ENCODE peak calls at places on chromosomes 12 and 14, in four cellular contexts. Z is stimulated activated CD8-positive, alpha-beta memory T cell treated with anti-CD3 and anti-CD28 coated beads, Interleukin-12 subunit alpha, Interleukin-12 subunit beta, amount 100 ng/mL, for 1 hour; O is EL; H is activated CD4-positive, CD25-positive, alpha-beta regulatory T cell. R is an unnamed sample.

GRCh38 chr14:70789361-70789760 is 20.0 kb downstream of the MAP3K9 start:
- DNase-seq in Z (no peak), H (no peak), O (peak; percentile 81), R (no peak)

GRCh38 chr12:46379352-46379751 is 6.8 kb upstream of the SLC38A2 start:
- DNase-seq in O (no peak), Z (no peak), H (no peak), R (no peak)

GRCh38 chr12:30440826-30441602 is 254.7 kb downstream of the IPO8 start:
- DNase-seq in Z (no peak), O (peak; percentile 16), H (no peak), R (no peak)

GRCh38 chr14:86038401-86038985 is 508.5 kb downstream of the FLRT2 start:
- DNase-seq in Z (peak; percentile 19), O (peak; percentile 52), H (peak; percentile 3), R (no peak)

GRCh38 chr12:127064207-127064606 is 1202.8 kb upstream of the TMEM132C start:
- DNase-seq in H (no peak), Z (no peak), O (no peak), R (no peak)

GRCh38 chr12:42701079-42701478 is 111.5 kb upstream of the PRICKLE1 start:
- DNase-seq in Z (no peak), O (no peak), H (no peak), R (no peak)

GRCh38 chr12:119669744-119670472 is 2.0 kb downstream of the PRKAB1 start:
- DNase-seq in H (no peak), Z (no peak), O (no peak), R (no peak)

GRCh38 chr12:14984036-14984435 is 11.2 kb downstream of the PDE6H start:
- DNase-seq in Z (no peak), H (no peak), O (no peak), R (no peak)

GRCh38 chr12:79776111-79776510 is 85.3 kb upstream of the PAWR start:
- DNase-seq in Z (no peak), H (no peak), O (peak; percentile 45), R (no peak)

GRCh38 chr14:71021347-71022014 is 114.2 kb downstream of the PCNX1 start:
- DNase-seq in Z (no peak), O (peak; percentile 87), H (no peak), R (no peak)

GRCh38 chr14:48690349-48690748 is 895.8 kb downstream of the RPS29 start:
- DNase-seq in H (no peak), Z (no peak), O (no peak), R (no peak)

R was measured in HL-60.